ENCODE peak calls at places on chromosomes 5 and 9, in nine cellular contexts. Z is colonic mucosa, K is heart left ventricle, H is uterus, C is heart right ventricle, N is psoas muscle, U is aorta, L is Peyer's patch, M is fibroblast of lung. V is an unnamed sample. For H3K36me3 and H3K4me1, the result is how much of the 10 kb centered on the place peaks cover.

GRCh38 chr5:179416906-179417470 is 71.7 kb upstream of the ADAMTS2 start:
- DNase-seq in U (no peak), C (no peak), Z (peak), K (no peak), L (no peak), M (no peak), N (no peak), H (no peak), V (no peak)

GRCh38 chr9:3525836-3526165 is at the start of gene RFX3:
- DNase-seq in Z (peak), M (peak), L (peak), H (peak), C (peak), N (peak), U (peak), K (peak), V (peak)

GRCh38 chr5:61675015-61675692 is 343.1 kb downstream of the ZSWIM6 start:
- DNase-seq in K (no peak), U (no peak), C (no peak), L (no peak), M (no peak), Z (peak), H (no peak), N (no peak), V (no peak)

GRCh38 chr5:31393126-31393525 is 138.8 kb downstream of the DROSHA start:
- DNase-seq in U (no peak), M (no peak), C (no peak), L (no peak), H (no peak), Z (no peak), K (no peak), N (no peak), V (no peak)

GRCh38 chr5:148913985-148914421 is 87.6 kb downstream of the ADRB2 start:
- DNase-seq in U (no peak), H (no peak), L (no peak), Z (no peak), N (no peak), M (peak), C (no peak), K (no peak), V (no peak)

GRCh38 chr5:178449163-178450060 is 140.8 kb downstream of the COL23A1 start:
- DNase-seq in K (peak), C (peak), M (no peak), H (no peak), L (no peak), Z (no peak), N (no peak), U (peak), V (no peak)

GRCh38 chr5:43073597-43074546 is 33.8 kb upstream of the ANXA2R start:
- DNase-seq in Z (peak), H (no peak), N (no peak), K (no peak), M (peak), U (no peak), L (no peak), C (no peak), V (no peak)

GRCh38 chr9:83469722-83470121 is 68.5 kb downstream of the FRMD3 start:
- DNase-seq in H (no peak), L (no peak), C (peak), M (no peak), Z (no peak), U (no peak), K (peak), N (no peak), V (no peak)

GRCh38 chr5:6667648-6668047 is 34.4 kb downstream of the SRD5A1 start:
- DNase-seq in Z (no peak), K (no peak), C (no peak), U (no peak), N (no peak), H (no peak), L (no peak), M (no peak), V (no peak)

GRCh38 chr5:83764101-83764500 is 43.4 kb upstream of the HAPLN1 start:
- DNase-seq in K (no peak), M (no peak), N (no peak), Z (no peak), U (no peak), H (no peak), L (no peak), C (no peak), V (no peak)

GRCh38 chr5:157618366-157618765 is 33.9 kb downstream of the SOX30 start:
- DNase-seq in H (no peak), Z (no peak), M (no peak), C (no peak), U (no peak), N (no peak), K (no peak), L (no peak), V (no peak)

GRCh38 chr5:61467766-61468482 is 135.9 kb downstream of the ZSWIM6 start:
- DNase-seq in U (no peak), C (no peak), K (no peak), Z (peak), L (no peak), N (no peak), H (no peak), M (peak), V (no peak)

GRCh38 chr9:81141952-81142351 is 547.4 kb downstream of the TLE1 start:
- DNase-seq in U (no peak), L (no peak), C (no peak), M (no peak), H (no peak), N (no peak), Z (no peak), K (no peak), V (no peak)

GRCh38 chr9:116550728-116551436 is 136.2 kb upstream of the TRIM32 start:
- DNase-seq in L (no peak), M (peak), H (peak), U (no peak), C (no peak), Z (no peak), K (peak), N (no peak), V (no peak)

GRCh38 chr9:4137234-4137633 is 162.6 kb downstream of the GLIS3 start:
- DNase-seq in U (no peak), C (no peak), H (no peak), K (no peak), N (no peak), L (no peak), M (peak), Z (no peak), V (no peak)

GRCh38 chr9:128979111-128979510 is 31.6 kb downstream of the NUP188 start:
- DNase-seq in K (no peak), L (no peak), U (no peak), C (no peak), H (no peak), M (no peak), Z (no peak), N (no peak), V (no peak)

GRCh38 chr9:114285166-114285867 is 37.6 kb upstream of the ORM1 start:
- DNase-seq in M (peak), N (peak), C (no peak), H (peak), L (no peak), K (peak), U (peak), Z (no peak), V (peak)

GRCh38 chr5:95673076-95673475 is 9.7 kb downstream of the SPATA9 start:
- DNase-seq in U (no peak), Z (no peak), L (no peak), K (no peak), C (peak), M (peak), N (peak), H (no peak), V (no peak)

GRCh38 chr9:76296561-76297276 is 97.5 kb downstream of the RFK start:
- DNase-seq in U (no peak), M (no peak), L (no peak), K (no peak), H (no peak), C (no peak), N (no peak), Z (no peak), V (no peak)

DNA sequence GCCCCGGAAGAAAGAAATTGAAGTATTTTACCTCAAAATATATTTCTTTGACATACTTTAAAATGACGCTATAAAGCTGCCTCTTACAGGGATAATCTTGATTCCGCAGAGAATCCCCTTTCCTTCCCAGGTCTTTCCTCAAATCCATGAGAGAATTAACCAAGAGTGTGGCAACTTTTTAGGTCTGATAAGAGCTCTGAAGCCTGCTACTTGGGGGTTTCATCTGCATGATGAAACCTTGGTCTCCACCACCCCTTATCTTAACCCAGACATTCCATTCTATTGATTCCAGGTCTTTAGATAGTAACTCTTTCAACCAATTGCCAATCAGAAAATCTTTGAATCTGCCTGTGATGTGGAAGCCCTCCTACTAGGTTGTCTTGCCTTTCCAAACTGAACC is 173.7 kb downstream of the CEMIP2 start:
- DNase-seq in C (no peak), K (no peak), L (no peak), M (no peak), H (no peak), Z (no peak), U (no peak), N (no peak), V (no peak)
- H3K36me3 ChIP-seq in C (under half), K (under half), L (under half), M (under half), H (under half), Z (under half), U (under half), N (under half), V (under half)

GRCh38 chr9:650362-650761 is 191.1 kb upstream of the DMRT1 start:
- DNase-seq in N (no peak), M (no peak), U (no peak), C (no peak), L (no peak), H (no peak), Z (no peak), K (no peak), V (no peak)
- H3K4me1 ChIP-seq in N (under half), M (under half), U (under half), C (half or more), L (under half), H (under half), Z (under half), K (under half), V (under half)

GRCh38 chr9:97665742-97666141 is 31.4 kb downstream of the XPA start:
- DNase-seq in U (no peak), H (no peak), K (no peak), N (no peak), M (no peak), Z (no peak), C (no peak), L (no peak), V (no peak)
- H3K36me3 ChIP-seq in U (under half), H (under half), K (half or more), N (half or more), M (under half), Z (under half), C (under half), L (under half), V (under half)

DNA sequence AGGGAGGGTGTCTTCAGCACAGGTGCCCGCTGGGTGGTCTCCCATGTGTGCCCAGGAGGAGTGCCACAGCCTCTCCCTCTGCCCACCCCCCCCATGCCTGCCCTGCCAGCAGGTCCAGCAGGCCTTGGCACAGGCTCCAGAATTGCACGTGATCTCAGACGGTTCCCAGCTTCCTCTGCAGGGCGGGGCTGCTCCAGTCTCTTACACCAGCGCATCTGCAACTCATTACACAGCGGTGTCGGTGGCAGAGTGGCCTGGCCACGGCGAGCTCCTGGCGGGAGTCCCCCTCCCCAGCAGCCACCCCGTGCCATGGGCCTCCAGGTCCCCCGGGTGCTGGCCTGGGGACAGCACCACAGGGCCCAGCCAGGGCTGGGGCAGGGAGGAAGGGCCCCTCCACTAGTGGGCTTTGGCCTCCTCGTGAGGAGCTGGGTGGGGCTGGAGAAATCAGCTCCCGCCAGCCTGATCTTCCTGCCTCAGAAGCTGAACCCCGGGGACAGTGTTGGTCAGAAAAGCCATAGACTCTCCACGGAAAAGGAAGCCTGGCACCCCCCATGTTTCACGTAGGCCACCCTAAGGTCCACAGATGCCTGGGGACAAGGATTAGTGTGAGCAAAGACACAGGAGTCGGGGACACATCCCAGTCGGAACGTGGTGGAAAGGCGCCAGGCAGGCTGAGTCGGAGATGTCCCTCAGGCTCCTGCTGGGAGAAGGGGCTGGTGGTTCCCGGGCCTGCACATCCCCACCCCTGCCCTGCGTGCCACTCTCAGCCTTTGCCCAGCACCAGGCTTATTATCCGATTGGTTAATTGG is 40.2 kb downstream of the RXRA start:
- DNase-seq in L (peak), Z (peak), H (peak), M (peak), N (peak), U (peak), C (peak), K (peak), V (peak)
- H3K4me1 ChIP-seq in L (under half), Z (under half), H (under half), M (under half), N (half or more), U (under half), C (half or more), K (half or more), V (under half)

GRCh38 chr9:26870292-26870691 is 22.3 kb downstream of the CAAP1 start:
- DNase-seq in L (no peak), Z (no peak), C (no peak), H (no peak), N (no peak), M (no peak), K (no peak), U (no peak), V (no peak)
- H3K36me3 ChIP-seq in L (under half), Z (under half), C (under half), H (under half), N (under half), M (under half), K (under half), U (under half), V (under half)

DNA sequence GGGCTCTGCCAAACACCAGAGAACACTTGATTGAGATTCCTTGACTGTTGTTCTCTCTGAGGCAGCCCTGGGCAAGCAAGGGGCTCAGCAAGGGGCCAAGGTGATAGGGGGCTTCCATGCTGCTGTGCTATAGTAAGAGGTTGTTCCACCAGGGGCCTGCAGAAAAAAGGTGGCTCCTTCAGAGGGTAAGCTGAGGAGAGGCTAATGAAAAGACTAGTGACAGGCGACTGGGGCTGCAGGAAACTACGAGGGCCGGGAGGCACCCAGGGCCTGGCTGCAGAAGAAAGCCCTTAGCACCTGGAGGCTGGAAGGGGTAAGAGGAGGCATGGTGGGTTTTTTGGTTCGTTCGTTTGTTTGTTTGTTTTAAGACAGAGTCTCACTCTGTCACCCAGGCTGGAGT is 88.0 kb upstream of the CTNNA1 start:
- DNase-seq in L (no peak), H (no peak), K (no peak), M (no peak), Z (no peak), U (no peak), C (no peak), N (no peak), V (no peak)
- H3K4me1 ChIP-seq in L (under half), H (under half), K (under half), M (under half), Z (under half), U (under half), C (under half), N (under half), V (under half)

DNA sequence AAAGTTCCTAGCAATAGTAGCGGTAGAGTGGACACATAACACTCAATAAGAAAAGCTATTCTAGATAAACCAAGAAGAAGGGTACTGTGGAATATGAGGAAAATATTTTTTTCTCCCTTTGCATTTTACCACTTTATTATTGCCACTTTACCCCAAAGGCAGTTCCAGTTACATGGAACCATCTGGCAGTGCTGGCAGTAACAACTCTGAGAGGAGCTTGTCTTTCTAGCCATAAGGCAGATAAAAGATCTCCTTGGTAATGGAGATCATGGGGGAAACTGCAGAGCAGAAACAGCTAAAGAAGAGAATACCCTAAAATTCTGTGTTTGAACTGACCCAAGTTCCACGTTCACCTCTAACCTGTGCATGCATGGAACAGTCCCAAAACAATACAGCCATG is 38.5 kb downstream of the UBTD2 start:
- DNase-seq in L (no peak), C (no peak), M (no peak), U (no peak), N (no peak), H (no peak), K (no peak), Z (no peak), V (no peak)
- H3K36me3 ChIP-seq in L (under half), C (under half), M (under half), U (under half), N (under half), H (under half), K (under half), Z (under half), V (under half)

DNA sequence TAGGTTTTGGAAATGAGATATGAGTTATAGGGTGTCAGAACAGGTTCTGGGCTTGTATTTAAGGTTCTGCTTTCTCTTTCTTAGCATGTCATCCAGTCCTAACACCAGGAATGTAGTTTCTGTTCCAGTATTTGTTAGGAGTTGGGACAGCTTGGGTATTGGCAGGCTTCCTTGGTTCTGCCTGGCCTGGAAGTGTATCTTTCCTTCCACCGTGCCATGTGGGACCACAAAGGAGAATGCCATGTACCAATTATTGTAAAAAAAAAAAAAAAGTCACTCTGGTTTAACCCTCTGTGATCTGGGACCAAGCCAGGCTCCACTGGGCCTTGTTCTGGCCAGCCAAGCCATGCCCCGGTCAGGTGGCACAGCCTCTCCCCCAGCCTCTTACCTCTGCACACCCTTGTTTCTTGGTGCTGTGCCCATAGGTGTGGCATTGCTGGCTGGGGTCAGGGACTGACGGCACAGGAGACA is 47.8 kb downstream of the ARHGAP26 start:
- DNase-seq in N (no peak), H (no peak), U (no peak), M (peak), C (no peak), Z (peak), L (no peak), K (peak), V (peak)
- H3K4me1 ChIP-seq in N (half or more), H (under half), U (under half), M (under half), C (half or more), Z (under half), L (under half), K (half or more), V (under half)

GRCh38 chr5:138520971-138521370 is 22.1 kb downstream of the ETF1 start:
- DNase-seq in M (no peak), L (no peak), Z (no peak), K (no peak), U (no peak), H (no peak), N (no peak), C (no peak), V (no peak)

GRCh38 chr5:138517437-138517836 is 25.6 kb downstream of the ETF1 start:
- DNase-seq in L (no peak), Z (no peak), C (no peak), K (no peak), U (no peak), H (no peak), M (no peak), N (no peak), V (no peak)

DNA sequence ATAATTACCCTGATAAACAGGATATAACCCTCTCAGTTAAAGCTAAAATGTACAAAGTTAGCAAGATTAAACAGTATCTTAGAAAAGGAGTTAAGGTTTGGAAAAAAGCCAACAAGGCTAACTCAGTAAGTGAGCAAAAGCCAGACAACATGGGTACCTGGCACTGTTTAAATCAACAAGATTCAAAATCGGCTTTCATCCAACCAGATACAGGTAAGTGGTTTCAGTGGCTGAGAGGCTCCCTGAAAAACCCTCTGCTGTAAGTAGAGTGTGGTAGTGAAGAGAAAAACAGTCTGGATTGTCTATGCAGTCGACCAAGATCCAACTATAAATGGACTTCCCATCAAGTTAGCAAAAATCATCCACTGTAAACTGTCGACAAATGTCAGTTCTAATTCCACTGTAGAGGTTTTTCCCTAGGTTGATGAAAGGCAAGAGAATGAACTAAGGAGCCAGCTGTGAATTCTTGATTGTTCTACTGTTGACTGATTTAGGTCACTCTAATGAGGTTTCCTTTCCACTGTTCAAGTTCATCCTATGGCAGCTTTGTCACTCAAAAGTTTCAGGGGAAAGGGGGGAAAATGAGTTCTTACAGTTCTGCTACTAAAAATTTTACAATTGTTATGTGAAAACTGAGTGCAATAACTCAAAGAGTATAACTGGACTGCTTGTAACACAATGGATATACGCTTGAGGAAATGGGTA is 27.3 kb downstream of the ETF1 start:
- DNase-seq in N (no peak), K (no peak), U (no peak), C (no peak), Z (no peak), M (no peak), H (no peak), L (no peak), V (no peak)
- H3K36me3 ChIP-seq in N (half or more), K (half or more), U (under half), C (under half), Z (under half), M (under half), H (under half), L (under half), V (under half)

DNA sequence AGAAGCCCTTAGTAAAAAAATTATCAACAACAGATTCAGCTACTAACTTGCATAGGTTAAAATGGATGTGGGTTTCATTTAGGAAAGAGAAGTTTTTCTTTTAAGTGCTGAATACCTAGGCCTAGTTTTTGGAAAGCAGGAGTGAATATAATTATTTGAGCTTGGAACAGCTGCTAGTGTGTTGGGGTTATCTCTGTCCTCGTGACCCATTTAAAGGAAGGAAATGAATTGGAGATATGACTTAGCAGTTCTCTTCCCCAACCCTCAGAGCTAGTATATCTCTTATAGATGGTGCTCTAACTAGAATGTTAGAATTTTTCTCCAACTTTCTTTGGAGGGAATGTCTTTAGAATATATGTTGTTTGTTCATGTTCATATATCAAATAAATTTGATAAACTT is 38.6 kb downstream of the ZNF366 start:
- DNase-seq in N (no peak), K (no peak), H (no peak), L (no peak), M (no peak), C (no peak), U (no peak), Z (no peak), V (no peak)
- H3K4me1 ChIP-seq in N (under half), K (under half), H (under half), L (under half), M (under half), C (under half), U (under half), Z (under half), V (under half)